ENCODE peak calls at places on chromosomes 2 and 18, in ten cellular contexts. One of them, this sample, is unnamed.
A peak's percentile ranks its signal among the peaks of the same experiment; 100 is the strongest.

GRCh38 chr2:179983250-179983932 is 23.7 kb downstream of the CWC22 start:
- DNase-seq in A549: no peak
- DNase-seq in AG04450: no peak
- DNase-seq in H9: no peak
- DNase-seq in CD4-positive, alpha-beta T cell: no peak
- DNase-seq in WTC11: no peak
- DNase-seq in HFF-Myc: no peak
- DNase-seq in retinal pigment epithelial cell: no peak
- DNase-seq in choroid plexus epithelial cell: no peak
- DNase-seq in heart left ventricle: no peak
- DNase-seq in this sample: no peak

GRCh38 chr18:57527479-57528237 is 58.8 kb downstream of the FECH start:
- DNase-seq in H9: no peak
- DNase-seq in A549: no peak
- DNase-seq in CD4-positive, alpha-beta T cell: no peak
- DNase-seq in heart left ventricle: no peak
- DNase-seq in AG04450: no peak
- DNase-seq in retinal pigment epithelial cell: peak; percentile 5
- DNase-seq in WTC11: no peak
- DNase-seq in choroid plexus epithelial cell: no peak
- DNase-seq in HFF-Myc: no peak
- DNase-seq in this sample: no peak

GRCh38 chr2:239166201-239166834 is 234.5 kb downstream of the HDAC4 start:
- DNase-seq in choroid plexus epithelial cell: no peak
- DNase-seq in WTC11: peak; percentile 3
- DNase-seq in A549: no peak
- DNase-seq in heart left ventricle: peak; percentile 6
- DNase-seq in AG04450: no peak
- DNase-seq in CD4-positive, alpha-beta T cell: peak; percentile 20
- DNase-seq in retinal pigment epithelial cell: no peak
- DNase-seq in H9: no peak
- DNase-seq in HFF-Myc: no peak
- DNase-seq in this sample: no peak

GRCh38 chr2:191020742-191021381 is 6.9 kb upstream of the STAT1 start:
- DNase-seq in A549: peak; percentile 17
- DNase-seq in HFF-Myc: no peak
- DNase-seq in H9: no peak
- DNase-seq in AG04450: peak; percentile 65
- DNase-seq in heart left ventricle: peak; percentile 21
- DNase-seq in CD4-positive, alpha-beta T cell: no peak
- DNase-seq in WTC11: no peak
- DNase-seq in choroid plexus epithelial cell: peak; percentile 91
- DNase-seq in retinal pigment epithelial cell: no peak
- DNase-seq in this sample: no peak

GRCh38 chr2:64837116-64837704 is 152.0 kb upstream of the SLC1A4 start:
- DNase-seq in AG04450: no peak
- DNase-seq in WTC11: no peak
- DNase-seq in choroid plexus epithelial cell: no peak
- DNase-seq in retinal pigment epithelial cell: no peak
- DNase-seq in HFF-Myc: no peak
- DNase-seq in CD4-positive, alpha-beta T cell: no peak
- DNase-seq in A549: peak; percentile 65
- DNase-seq in H9: no peak
- DNase-seq in heart left ventricle: no peak
- DNase-seq in this sample: no peak

GRCh38 chr18:11162889-11163288 is 13.5 kb upstream of the PIEZO2 start:
- DNase-seq in AG04450: no peak
- DNase-seq in A549: no peak
- DNase-seq in choroid plexus epithelial cell: no peak
- DNase-seq in H9: no peak
- DNase-seq in HFF-Myc: no peak
- DNase-seq in heart left ventricle: no peak
- DNase-seq in retinal pigment epithelial cell: no peak
- DNase-seq in CD4-positive, alpha-beta T cell: no peak
- DNase-seq in WTC11: no peak
- DNase-seq in this sample: no peak

GRCh38 chr2:209956276-209956675 is 46.2 kb upstream of the RPE start:
- DNase-seq in WTC11: no peak
- DNase-seq in heart left ventricle: no peak
- DNase-seq in retinal pigment epithelial cell: no peak
- DNase-seq in AG04450: no peak
- DNase-seq in CD4-positive, alpha-beta T cell: no peak
- DNase-seq in HFF-Myc: no peak
- DNase-seq in H9: no peak
- DNase-seq in choroid plexus epithelial cell: no peak
- DNase-seq in A549: no peak
- DNase-seq in this sample: no peak

GRCh38 chr18:43405097-43405496 is 127.8 kb upstream of the SYT4 start:
- DNase-seq in CD4-positive, alpha-beta T cell: no peak
- DNase-seq in A549: no peak
- DNase-seq in AG04450: no peak
- DNase-seq in choroid plexus epithelial cell: no peak
- DNase-seq in HFF-Myc: no peak
- DNase-seq in H9: no peak
- DNase-seq in retinal pigment epithelial cell: no peak
- DNase-seq in WTC11: no peak
- DNase-seq in heart left ventricle: no peak
- DNase-seq in this sample: no peak

GRCh38 chr18:62588217-62588616 is 65.4 kb downstream of the ZCCHC2 start:
- DNase-seq in WTC11: no peak
- DNase-seq in HFF-Myc: no peak
- DNase-seq in A549: no peak
- DNase-seq in CD4-positive, alpha-beta T cell: no peak
- DNase-seq in AG04450: no peak
- DNase-seq in choroid plexus epithelial cell: no peak
- DNase-seq in retinal pigment epithelial cell: no peak
- DNase-seq in heart left ventricle: no peak
- DNase-seq in H9: no peak
- DNase-seq in this sample: no peak

GRCh38 chr2:135246856-135247255 is 194.8 kb downstream of the RAB3GAP1 start:
- DNase-seq in A549: no peak
- DNase-seq in heart left ventricle: no peak
- DNase-seq in retinal pigment epithelial cell: peak; percentile 88
- DNase-seq in choroid plexus epithelial cell: no peak
- DNase-seq in H9: no peak
- DNase-seq in CD4-positive, alpha-beta T cell: no peak
- DNase-seq in WTC11: no peak
- DNase-seq in HFF-Myc: no peak
- DNase-seq in AG04450: no peak
- DNase-seq in this sample: no peak

GRCh38 chr2:235804676-235805075 is 310.8 kb downstream of the AGAP1 start:
- DNase-seq in HFF-Myc: no peak
- DNase-seq in choroid plexus epithelial cell: no peak
- DNase-seq in AG04450: no peak
- DNase-seq in retinal pigment epithelial cell: no peak
- DNase-seq in H9: no peak
- DNase-seq in CD4-positive, alpha-beta T cell: no peak
- DNase-seq in A549: no peak
- DNase-seq in WTC11: no peak
- DNase-seq in heart left ventricle: no peak
- DNase-seq in this sample: no peak

GRCh38 chr18:47283476-47283875 is 32.0 kb upstream of the SKOR2 start:
- DNase-seq in A549: no peak
- DNase-seq in WTC11: no peak
- DNase-seq in AG04450: no peak
- DNase-seq in CD4-positive, alpha-beta T cell: no peak
- DNase-seq in retinal pigment epithelial cell: no peak
- DNase-seq in heart left ventricle: no peak
- DNase-seq in HFF-Myc: peak; percentile 7
- DNase-seq in H9: peak; percentile 34
- DNase-seq in choroid plexus epithelial cell: peak; percentile 46
- DNase-seq in this sample: no peak

GRCh38 chr18:28359177-28359576 is 182.2 kb upstream of the CDH2 start:
- DNase-seq in choroid plexus epithelial cell: no peak
- DNase-seq in CD4-positive, alpha-beta T cell: no peak
- DNase-seq in heart left ventricle: no peak
- DNase-seq in retinal pigment epithelial cell: no peak
- DNase-seq in A549: no peak
- DNase-seq in AG04450: no peak
- DNase-seq in H9: no peak
- DNase-seq in HFF-Myc: no peak
- DNase-seq in WTC11: no peak
- DNase-seq in this sample: no peak

GRCh38 chr18:35521133-35521532 is 23.4 kb upstream of the INO80C start:
- DNase-seq in H9: no peak
- DNase-seq in CD4-positive, alpha-beta T cell: no peak
- DNase-seq in AG04450: no peak
- DNase-seq in WTC11: no peak
- DNase-seq in A549: no peak
- DNase-seq in retinal pigment epithelial cell: no peak
- DNase-seq in heart left ventricle: no peak
- DNase-seq in HFF-Myc: no peak
- DNase-seq in choroid plexus epithelial cell: no peak
- DNase-seq in this sample: no peak

GRCh38 chr2:11835403-11835802 is 89.0 kb downstream of the LPIN1 start:
- DNase-seq in A549: no peak
- DNase-seq in H9: no peak
- DNase-seq in CD4-positive, alpha-beta T cell: no peak
- DNase-seq in choroid plexus epithelial cell: peak; percentile 25
- DNase-seq in retinal pigment epithelial cell: no peak
- DNase-seq in heart left ventricle: no peak
- DNase-seq in WTC11: no peak
- DNase-seq in AG04450: no peak
- DNase-seq in HFF-Myc: no peak
- DNase-seq in this sample: no peak

GRCh38 chr2:170530284-170530745 is 184.8 kb upstream of the SP5 start:
- DNase-seq in heart left ventricle: peak; percentile 87
- DNase-seq in H9: peak; percentile 62
- DNase-seq in A549: peak; percentile 8
- DNase-seq in choroid plexus epithelial cell: peak; percentile 96
- DNase-seq in AG04450: peak; percentile 18
- DNase-seq in CD4-positive, alpha-beta T cell: no peak
- DNase-seq in HFF-Myc: no peak
- DNase-seq in retinal pigment epithelial cell: no peak
- DNase-seq in WTC11: peak; percentile 45
- DNase-seq in this sample: peak; percentile 51

GRCh38 chr2:105081006-105081701 is 43.3 kb downstream of the MRPS9 start:
- DNase-seq in A549: no peak
- DNase-seq in HFF-Myc: no peak
- DNase-seq in retinal pigment epithelial cell: peak; percentile 2
- DNase-seq in heart left ventricle: peak; percentile 23
- DNase-seq in H9: peak; percentile 65
- DNase-seq in WTC11: peak; percentile 54
- DNase-seq in CD4-positive, alpha-beta T cell: no peak
- DNase-seq in AG04450: no peak
- DNase-seq in choroid plexus epithelial cell: peak; percentile 73
- DNase-seq in this sample: peak; percentile 27
- TF ChIP-seq CTCF in A549: no peak
- TF ChIP-seq CTCF in HFF-Myc: no peak
- TF ChIP-seq CTCF in retinal pigment epithelial cell: no peak
- TF ChIP-seq CTCF in heart left ventricle: no peak
- TF ChIP-seq CTCF in H9: no peak
- TF ChIP-seq CTCF in WTC11: no peak
- TF ChIP-seq CTCF in CD4-positive, alpha-beta T cell: no peak
- TF ChIP-seq CTCF in AG04450: no peak
- TF ChIP-seq CTCF in choroid plexus epithelial cell: no peak
- TF ChIP-seq CTCF in this sample: no peak

DNA sequence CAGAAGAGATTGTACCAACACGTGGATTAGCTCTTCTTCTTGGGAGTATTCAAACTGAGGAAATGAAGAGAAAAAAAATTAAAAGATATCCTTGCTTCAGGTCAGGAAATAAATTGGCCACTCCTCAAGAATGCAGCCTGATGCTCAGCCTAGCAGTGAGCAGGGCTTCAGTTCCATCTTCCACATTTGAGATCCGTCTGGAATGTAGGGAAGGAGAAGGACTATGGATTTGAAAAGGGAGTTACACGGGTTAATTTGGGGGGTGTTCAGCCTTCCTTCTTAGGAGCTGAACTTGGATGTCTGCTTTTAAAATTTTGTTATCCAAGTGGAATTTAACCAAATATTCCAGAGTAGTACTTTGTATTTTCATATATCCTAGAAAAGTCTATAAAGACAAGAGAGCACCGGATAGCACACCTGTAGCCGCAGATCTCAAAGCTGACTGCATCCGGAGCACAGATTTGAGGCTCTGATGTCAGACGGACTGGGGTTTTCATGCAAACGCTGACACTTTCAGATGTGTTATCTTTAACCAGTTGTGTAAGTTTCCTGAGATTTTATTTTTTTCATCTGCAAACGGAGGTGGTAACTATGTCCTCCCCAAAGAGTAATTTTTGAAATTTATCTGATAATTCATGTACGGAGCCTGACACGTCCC is 99.4 kb downstream of the COPS8 start:
- DNase-seq in H9: no peak
- DNase-seq in choroid plexus epithelial cell: no peak
- DNase-seq in CD4-positive, alpha-beta T cell: no peak
- DNase-seq in AG04450: no peak
- DNase-seq in HFF-Myc: no peak
- DNase-seq in A549: no peak
- DNase-seq in retinal pigment epithelial cell: no peak
- DNase-seq in heart left ventricle: no peak
- DNase-seq in WTC11: no peak
- DNase-seq in this sample: no peak
- TF ChIP-seq CTCF in H9: no peak
- TF ChIP-seq CTCF in choroid plexus epithelial cell: no peak
- TF ChIP-seq CTCF in CD4-positive, alpha-beta T cell: no peak
- TF ChIP-seq CTCF in AG04450: no peak
- TF ChIP-seq CTCF in HFF-Myc: no peak
- TF ChIP-seq CTCF in A549: no peak
- TF ChIP-seq CTCF in retinal pigment epithelial cell: no peak
- TF ChIP-seq CTCF in heart left ventricle: no peak
- TF ChIP-seq CTCF in WTC11: no peak
- TF ChIP-seq CTCF in this sample: no peak

GRCh38 chr2:138919336-138919735 is 139.1 kb upstream of the NXPH2 start:
- DNase-seq in AG04450: no peak
- DNase-seq in choroid plexus epithelial cell: peak; percentile 2
- DNase-seq in H9: no peak
- DNase-seq in A549: no peak
- DNase-seq in retinal pigment epithelial cell: no peak
- DNase-seq in heart left ventricle: no peak
- DNase-seq in CD4-positive, alpha-beta T cell: no peak
- DNase-seq in HFF-Myc: no peak
- DNase-seq in WTC11: no peak
- DNase-seq in this sample: peak; percentile 15

GRCh38 chr2:138922973-138923563 is 142.9 kb upstream of the NXPH2 start:
- DNase-seq in HFF-Myc: no peak
- DNase-seq in H9: no peak
- DNase-seq in AG04450: no peak
- DNase-seq in WTC11: no peak
- DNase-seq in A549: no peak
- DNase-seq in retinal pigment epithelial cell: no peak
- DNase-seq in CD4-positive, alpha-beta T cell: no peak
- DNase-seq in heart left ventricle: no peak
- DNase-seq in choroid plexus epithelial cell: peak; percentile 61
- DNase-seq in this sample: no peak
- TF ChIP-seq CTCF in HFF-Myc: no peak
- TF ChIP-seq CTCF in H9: peak; percentile 81
- TF ChIP-seq CTCF in AG04450: no peak
- TF ChIP-seq CTCF in WTC11: no peak
- TF ChIP-seq CTCF in A549: peak; percentile 39
- TF ChIP-seq CTCF in retinal pigment epithelial cell: peak; percentile 48
- TF ChIP-seq CTCF in CD4-positive, alpha-beta T cell: no peak
- TF ChIP-seq CTCF in heart left ventricle: peak; percentile 39
- TF ChIP-seq CTCF in choroid plexus epithelial cell: peak; percentile 63
- TF ChIP-seq CTCF in this sample: peak; percentile 59

DNA sequence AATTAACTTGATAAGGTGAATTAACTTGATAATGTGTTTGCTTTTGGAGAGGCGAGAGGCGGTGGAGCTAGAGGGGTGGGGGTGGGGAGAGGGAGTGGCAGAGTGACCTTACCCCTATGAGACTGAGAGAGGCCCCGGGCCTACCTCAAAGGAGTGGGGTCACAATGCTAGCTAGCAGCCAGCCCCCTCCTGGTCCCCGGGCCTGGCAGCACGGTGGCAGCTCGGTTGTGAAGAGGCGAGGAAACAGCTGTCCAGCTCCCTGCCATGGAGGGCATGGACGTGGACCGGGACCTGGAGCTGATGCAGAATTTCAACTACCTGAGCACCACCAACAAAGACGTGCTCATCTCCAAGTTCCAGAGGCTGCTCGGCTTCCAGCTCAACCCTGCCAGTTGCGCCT is 123.9 kb downstream of the RGPD3 start:
- DNase-seq in HFF-Myc: no peak
- DNase-seq in heart left ventricle: no peak
- DNase-seq in AG04450: no peak
- DNase-seq in H9: no peak
- DNase-seq in choroid plexus epithelial cell: no peak
- DNase-seq in retinal pigment epithelial cell: no peak
- DNase-seq in A549: no peak
- DNase-seq in WTC11: no peak
- DNase-seq in CD4-positive, alpha-beta T cell: no peak
- DNase-seq in this sample: no peak
- TF ChIP-seq CTCF in HFF-Myc: no peak
- TF ChIP-seq CTCF in heart left ventricle: no peak
- TF ChIP-seq CTCF in AG04450: no peak
- TF ChIP-seq CTCF in H9: no peak
- TF ChIP-seq CTCF in choroid plexus epithelial cell: no peak
- TF ChIP-seq CTCF in retinal pigment epithelial cell: no peak
- TF ChIP-seq CTCF in A549: no peak
- TF ChIP-seq CTCF in WTC11: no peak
- TF ChIP-seq CTCF in CD4-positive, alpha-beta T cell: no peak
- TF ChIP-seq CTCF in this sample: no peak